ENCODE peak calls at places on chromosome 21, in five cellular contexts. D is A549, T is GM12878, U is IMR-90, B is SK-N-SH. N is an unnamed sample.

GRCh38 chr21:45442276-45442675 is 37.3 kb downstream of the COL18A1 start:
- DNase-seq in D (no peak), T (no peak), U (no peak), B (no peak), N (no peak)

GRCh38 chr21:33259428-33259827 is 6.7 kb upstream of the IL10RB start:
- DNase-seq in D (no peak), T (no peak), U (peak; percentile 60), B (no peak), N (no peak)

GRCh38 chr21:45996311-45997204 is 15.0 kb downstream of the COL6A1 start:
- DNase-seq in D (no peak), T (no peak), U (no peak), B (no peak), N (no peak)

GRCh38 chr21:33655591-33656221 is 13.4 kb downstream of the ITSN1 start:
- DNase-seq in D (peak; percentile 54), T (no peak), U (peak; percentile 97), B (no peak), N (peak; percentile 49)

GRCh38 chr21:42496120-42496838 is at the start of gene RSPH1:
- DNase-seq in D (peak; percentile 83), T (peak; percentile 96), U (peak; percentile 95), B (peak; percentile 97), N (peak; percentile 99)

GRCh38 chr21:35204850-35205564 is 155.9 kb upstream of the RUNX1 start:
- DNase-seq in D (no peak), T (no peak), U (peak; percentile 98), B (no peak), N (peak; percentile 76)

GRCh38 chr21:20998456-20998789 is 214 bp downstream of the NCAM2 start:
- DNase-seq in D (no peak), T (no peak), U (no peak), B (no peak), N (no peak)

GRCh38 chr21:46604975-46605758 is at the start of gene S100B:
- DNase-seq in D (no peak), T (no peak), U (no peak), B (peak; percentile 86), N (peak; percentile 12)

GRCh38 chr21:31326478-31327247 is 17.4 kb downstream of the TIAM1 start:
- DNase-seq in D (no peak), T (peak; percentile 95), U (no peak), B (no peak), N (no peak)

GRCh38 chr21:35720065-35720810 is 340.1 kb downstream of the SETD4 start:
- DNase-seq in D (no peak), T (no peak), U (no peak), B (no peak), N (no peak)

GRCh38 chr21:35128526-35128925 is 79.4 kb upstream of the RUNX1 start:
- DNase-seq in D (no peak), T (no peak), U (no peak), B (no peak), N (no peak)

GRCh38 chr21:25494804-25495203 is 112.5 kb downstream of the MRPL39 start:
- DNase-seq in D (no peak), T (no peak), U (no peak), B (no peak), N (no peak)

DNA sequence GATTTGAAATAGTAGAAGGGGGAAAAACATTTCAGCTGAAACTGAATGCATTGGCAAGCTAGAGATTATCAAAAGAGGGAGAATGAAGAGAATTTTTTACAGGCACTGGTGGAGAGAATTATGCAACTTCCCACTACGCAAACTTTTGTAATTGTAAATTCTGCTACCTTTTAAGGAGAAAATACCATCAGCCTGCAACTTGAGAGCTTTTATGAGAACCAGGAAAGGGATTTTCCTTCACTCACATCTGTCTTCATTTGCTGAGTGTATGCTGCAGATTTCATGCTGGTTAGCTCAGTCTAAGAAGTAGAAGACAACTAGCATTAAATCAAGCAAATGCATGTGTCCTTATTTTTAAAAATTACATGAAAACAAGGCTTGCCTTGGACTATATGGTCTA is 43.7 kb downstream of the ADAMTS1 start:
- DNase-seq in D (no peak), T (no peak), U (peak; percentile 94), B (no peak), N (no peak)
- TF ChIP-seq RCOR1 in D (no peak), T (no peak), U (no peak), B (no peak), N (no peak)

DNA sequence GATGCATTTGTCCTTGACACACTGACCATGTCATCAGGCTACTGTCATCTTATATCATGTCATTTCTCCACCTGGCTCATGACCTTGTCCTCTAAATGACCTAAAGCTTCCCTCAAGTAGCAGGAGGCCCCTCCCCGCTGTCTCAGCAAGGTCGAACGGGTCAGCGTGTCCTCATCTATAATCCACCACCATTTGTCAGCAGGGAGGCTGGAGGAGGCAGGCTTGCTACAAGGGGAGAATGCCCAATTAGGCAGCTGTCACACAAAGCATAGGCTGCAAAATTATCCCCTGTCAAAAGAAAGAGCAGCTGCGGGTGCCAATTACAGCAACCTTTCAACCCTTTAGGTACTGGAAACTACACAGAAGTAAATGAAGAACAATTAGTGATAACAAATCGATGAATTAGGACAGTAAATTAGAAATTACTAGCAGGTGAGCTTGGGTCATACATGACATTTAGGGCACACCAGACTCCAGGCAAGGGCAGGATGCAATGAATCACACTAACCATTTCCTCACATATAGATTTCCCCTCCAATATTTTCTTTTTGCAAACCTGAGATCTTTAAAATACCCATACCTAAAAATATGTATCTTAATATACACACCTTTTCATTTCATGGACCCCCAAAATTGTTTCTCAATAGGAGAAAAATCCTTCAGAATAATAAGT is 61.2 kb downstream of the NRIP1 start:
- DNase-seq in D (no peak), T (no peak), U (no peak), B (no peak), N (no peak)
- TF ChIP-seq RCOR1 in D (no peak), T (no peak), U (no peak), B (no peak), N (no peak)

DNA sequence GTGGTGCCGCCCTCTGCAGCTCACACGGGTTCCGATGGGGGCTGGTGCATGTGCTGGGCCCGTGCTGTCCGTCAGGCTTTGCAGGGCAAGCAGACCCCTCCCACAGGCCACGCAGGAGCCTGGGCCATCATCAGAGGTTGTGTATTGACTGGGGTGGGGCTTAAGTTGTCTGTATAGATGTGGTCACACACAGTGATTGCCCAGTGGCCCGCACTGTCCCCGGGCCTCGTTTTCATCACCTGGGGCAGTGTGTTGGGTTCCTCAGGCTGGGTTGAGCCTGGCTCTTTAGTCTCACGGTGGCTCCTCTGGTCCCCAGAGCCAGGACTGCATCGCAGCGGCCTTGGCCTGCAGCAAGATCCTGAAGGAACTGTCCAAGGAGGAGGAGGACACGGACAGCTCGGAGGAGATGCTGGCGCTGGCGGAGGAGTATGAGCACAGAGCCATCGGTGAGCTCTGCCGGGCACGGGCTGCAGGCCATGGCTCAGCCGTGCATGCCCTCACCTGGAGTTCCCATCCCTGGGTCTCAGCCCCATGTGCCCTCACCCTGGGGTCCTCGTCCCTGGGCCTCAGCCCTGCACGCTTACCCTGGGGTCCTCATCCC is 44.1 kb downstream of the TRPM2 start:
- DNase-seq in D (no peak), T (no peak), U (no peak), B (peak; percentile 16), N (no peak)
- TF ChIP-seq RCOR1 in D (no peak), T (no peak), U (no peak), B (no peak), N (no peak)

GRCh38 chr21:36945496-36946138 is 20.9 kb downstream of the HLCS start:
- DNase-seq in D (no peak), T (no peak), U (peak; percentile 28), B (no peak), N (peak; percentile 53)

GRCh38 chr21:36946949-36947371 is 19.5 kb downstream of the HLCS start:
- DNase-seq in D (no peak), T (no peak), U (no peak), B (no peak), N (no peak)

GRCh38 chr21:36949171-36950141 is 17.0 kb downstream of the HLCS start:
- DNase-seq in D (no peak), T (no peak), U (no peak), B (no peak), N (no peak)

DNA sequence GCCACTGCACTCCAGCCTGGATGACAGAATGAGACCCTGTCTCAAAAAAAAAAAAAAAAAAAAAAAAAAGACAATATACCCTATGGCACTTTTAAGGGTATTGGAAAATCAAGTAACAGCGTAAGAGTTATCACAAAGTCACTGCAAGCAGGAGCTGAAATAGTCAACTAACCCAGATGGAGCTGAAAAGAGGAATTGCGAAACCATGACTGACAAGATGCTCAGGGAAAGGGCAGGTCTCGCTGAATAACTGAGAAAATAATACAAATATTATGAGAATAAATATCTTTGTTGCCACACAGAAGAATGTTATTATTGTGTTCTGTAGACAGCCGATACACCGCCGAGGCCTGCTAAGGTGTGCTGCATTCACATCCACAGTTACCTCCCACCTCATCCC is 17.8 kb downstream of the HLCS start:
- DNase-seq in D (no peak), T (no peak), U (peak; percentile 39), B (no peak), N (no peak)
- TF ChIP-seq RCOR1 in D (no peak), T (no peak), U (no peak), B (no peak), N (no peak)

GRCh38 chr21:19109694-19110093 is 706.1 kb upstream of the TMPRSS15 start:
- DNase-seq in D (no peak), T (no peak), U (no peak), B (no peak), N (no peak)
- TF ChIP-seq RCOR1 in D (no peak), T (no peak), U (no peak), B (no peak), N (no peak)